ENCODE peak calls at places on chromosomes 2 and 18, in five cellular contexts. J is cardiac fibroblast, K is heart left ventricle, L is spleen, C is psoas muscle. E is an unnamed sample.
A peak's percentile ranks its signal among the peaks of the same experiment; 100 is the strongest.

GRCh38 chr18:78659057-78659456 is 320.6 kb upstream of the SALL3 start:
- DNase-seq in L (no peak), C (no peak), K (no peak), J (no peak), E (no peak)

GRCh38 chr2:234444242-234444641 is 52.6 kb downstream of the ARL4C start:
- DNase-seq in L (no peak), J (no peak), K (no peak), C (no peak), E (no peak)

GRCh38 chr2:116510117-116510671 is 1304.3 kb upstream of the DDX18 start:
- DNase-seq in L (no peak), K (no peak), J (peak; percentile 1), C (no peak), E (no peak)

GRCh38 chr2:160376576-160376975 is 117.0 kb downstream of the RBMS1 start:
- DNase-seq in L (no peak), J (peak; percentile 94), K (no peak), C (no peak), E (no peak)

GRCh38 chr2:96927420-96928171 is 57.7 kb upstream of the SEMA4C start:
- DNase-seq in K (peak; percentile 57), L (no peak), C (peak; percentile 63), J (peak; percentile 8), E (no peak)

GRCh38 chr2:196112408-196113039 is 43.9 kb upstream of the DNAH7 start:
- DNase-seq in C (no peak), J (peak; percentile 97), L (no peak), K (no peak), E (peak; percentile 83)

GRCh38 chr2:54601339-54601738 is 122.1 kb upstream of the EML6 start:
- DNase-seq in C (no peak), L (no peak), J (no peak), K (no peak), E (no peak)

GRCh38 chr2:168698959-168699358 is 103.5 kb upstream of the NOSTRIN start:
- DNase-seq in C (no peak), K (no peak), J (no peak), L (no peak), E (no peak)

GRCh38 chr18:9422816-9423519 is 52.3 kb upstream of the RALBP1 start:
- DNase-seq in K (no peak), C (no peak), J (no peak), L (no peak), E (no peak)

GRCh38 chr2:52220393-52220792 is 1188.5 kb upstream of the NRXN1 start:
- DNase-seq in L (no peak), J (peak; percentile 8), K (no peak), C (peak; percentile 4), E (no peak)

GRCh38 chr18:596288-596881 is 403 bp upstream of the CLUL1 start:
- DNase-seq in C (no peak), L (no peak), J (no peak), K (no peak), E (no peak)

GRCh38 chr2:191936882-191937405 is 90.1 kb upstream of the CAVIN2 start:
- DNase-seq in J (no peak), L (no peak), K (no peak), C (no peak), E (no peak)

GRCh38 chr2:101710690-101711318 is 13.3 kb downstream of the MAP4K4 start:
- DNase-seq in K (no peak), C (no peak), J (peak; percentile 47), L (no peak), E (no peak)

GRCh38 chr2:141878016-141878415 is 252.8 kb downstream of the LRP1B start:
- DNase-seq in C (no peak), L (no peak), K (no peak), J (no peak), E (no peak)

GRCh38 chr2:141869572-141869971 is 261.2 kb downstream of the LRP1B start:
- DNase-seq in J (no peak), C (no peak), L (no peak), K (no peak), E (no peak)

DNA sequence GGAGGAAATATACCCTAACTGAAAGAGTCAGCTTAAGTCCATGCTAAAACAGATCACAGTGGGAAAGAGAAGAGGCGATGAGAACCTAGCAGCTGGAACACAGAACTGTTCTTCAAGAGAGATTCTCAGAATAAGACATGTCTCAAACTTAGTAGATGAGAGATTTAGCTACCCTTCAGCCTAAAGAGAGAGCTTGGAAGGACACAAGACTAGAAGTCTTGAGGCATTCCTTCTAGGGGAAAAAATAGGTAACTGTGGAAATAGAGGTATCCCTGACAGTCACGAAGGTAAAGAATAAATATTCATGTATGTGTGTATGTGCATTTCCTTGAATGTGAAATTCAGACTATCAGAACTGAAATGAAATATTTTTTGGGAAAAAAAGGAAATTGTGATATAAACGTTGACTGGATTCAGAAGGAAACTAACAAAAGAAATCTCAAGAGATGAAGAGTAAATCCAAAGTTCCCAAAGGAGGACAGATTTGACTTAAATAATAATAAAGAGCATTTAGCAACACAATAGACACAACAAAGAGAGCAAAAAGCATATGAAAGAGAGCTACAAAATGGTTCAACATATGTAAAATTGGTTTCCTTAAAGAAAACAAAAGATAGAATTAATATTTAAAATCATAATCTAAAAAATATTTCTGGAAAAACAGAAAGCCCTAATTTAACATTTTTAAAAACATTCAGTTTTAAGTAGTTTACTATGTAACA is 258.7 kb downstream of the LRP1B start:
- DNase-seq in J (no peak), C (no peak), L (no peak), K (no peak), E (no peak)
- H3K4me3 ChIP-seq in J (no peak overlapping the region), C (no peak overlapping the region), L (no peak overlapping the region), K (no peak overlapping the region), E (no peak overlapping the region)

GRCh38 chr2:218618102-218618860 is 10.6 kb downstream of the PLCD4 start:
- DNase-seq in J (no peak), L (no peak), C (no peak), K (no peak), E (no peak)
- TF ChIP-seq CTCF in J (no peak), L (no peak), C (no peak), K (no peak), E (peak; percentile 9)

DNA sequence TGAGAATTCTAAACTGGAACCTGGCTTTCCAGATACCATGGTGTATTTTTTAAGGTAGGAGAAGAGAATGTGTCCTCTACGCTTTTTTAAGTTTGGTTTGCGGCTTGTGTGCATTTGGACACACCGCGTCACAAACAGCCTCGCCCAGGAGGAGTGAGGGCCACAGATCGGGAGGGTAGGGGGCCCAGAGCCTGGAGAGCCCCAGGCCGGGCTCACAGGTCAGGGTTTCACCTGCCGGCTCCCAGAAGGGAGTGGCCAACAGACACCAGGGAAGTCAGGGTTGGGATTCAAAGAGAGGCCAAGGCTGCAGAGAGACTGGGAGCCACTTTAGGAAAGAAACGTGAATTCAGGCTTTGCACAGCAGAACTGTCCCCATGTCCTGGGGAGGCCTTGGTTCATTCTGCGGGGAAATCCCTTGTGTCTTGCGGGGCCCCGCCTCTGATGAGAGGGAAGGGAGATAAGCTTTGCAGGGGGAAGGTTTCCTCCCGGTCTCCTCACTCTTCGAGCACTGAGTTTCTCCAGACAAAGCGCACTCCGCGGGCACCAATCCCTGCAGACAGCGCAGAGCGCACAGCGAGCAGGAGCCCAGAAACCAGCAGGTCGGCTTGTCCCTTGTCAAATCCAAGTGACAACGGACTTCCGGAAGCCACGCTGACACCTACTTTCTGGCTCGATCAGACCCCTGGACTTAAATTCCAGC is 2.0 kb upstream of the TUBB6 start:
- DNase-seq in J (peak; percentile 42), K (no peak), L (peak; percentile 65), C (no peak), E (no peak)
- H3K4me3 ChIP-seq in J (peak overlapping the region; percentile 3), K (no peak overlapping the region), L (no peak overlapping the region), C (no peak overlapping the region), E (peak overlapping the region; percentile 72)

GRCh38 chr2:20400306-20400705 is 46.6 kb upstream of the RHOB start:
- DNase-seq in L (no peak), J (no peak), C (no peak), K (no peak), E (no peak)
- TF ChIP-seq CTCF in L (no peak), J (no peak), C (no peak), K (no peak), E (no peak)

GRCh38 chr18:3319399-3319798 is 57.5 kb downstream of the MYL12B start:
- DNase-seq in L (no peak), J (peak; percentile 62), K (no peak), C (no peak), E (no peak)
- H3K4me3 ChIP-seq in L (no peak overlapping the region), J (no peak overlapping the region), K (no peak overlapping the region), C (no peak overlapping the region), E (no peak overlapping the region)

DNA sequence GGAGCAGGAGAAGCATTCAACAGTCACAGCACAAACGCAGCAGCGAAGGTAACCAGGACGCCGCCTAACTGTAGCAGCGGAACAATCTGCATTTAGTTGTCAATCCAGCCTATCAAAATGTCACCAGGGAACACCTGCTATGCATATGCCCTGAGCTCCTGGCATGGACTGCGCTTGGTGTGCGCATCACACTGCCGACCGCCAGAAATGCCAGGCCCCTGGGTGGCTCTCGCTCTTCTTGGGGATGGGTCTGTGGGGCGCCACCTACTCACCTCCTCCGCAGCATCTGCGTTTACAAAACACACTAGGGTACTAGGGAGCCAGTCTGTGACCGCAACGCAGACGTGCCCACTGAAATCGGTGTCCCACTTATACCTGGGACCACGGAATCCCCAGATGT is 31.7 kb downstream of the ZNF516 start:
- DNase-seq in J (no peak), C (no peak), K (no peak), L (no peak), E (no peak)
- TF ChIP-seq CTCF in J (no peak), C (no peak), K (no peak), L (no peak), E (no peak)

E was measured in AG09309.